ENCODE peak calls at places on chromosomes 11 and 22, in ten cellular contexts. W is RWPE1; X is epithelial cell of proximal tubule; H is right cardiac atrium; M is hippocampal formation; N is bronchial epithelial cell; G is activated CD4-positive, alpha-beta T cell treated with anti-CD3 and anti-CD28 coated beads for 48 hours; K is HTR-8/SVneo; Q is stromal cell of bone marrow; O is SK-MEL-5. C is an unnamed sample.

GRCh38 chr11:10091314-10092045 is 202.5 kb downstream of the SBF2 start:
- DNase-seq in K (no peak), M (no peak), W (no peak), Q (no peak), G (no peak), X (no peak), O (no peak), N (no peak), H (no peak), C (no peak)

GRCh38 chr22:46202897-46203589 is 47.0 kb downstream of the CDPF1 start:
- DNase-seq in N (no peak), G (no peak), H (no peak), W (no peak), M (no peak), X (no peak), O (no peak), Q (no peak), K (no peak), C (no peak)

GRCh38 chr22:45587638-45588481 is 83.8 kb upstream of the ATXN10 start:
- DNase-seq in G (no peak), Q (no peak), M (no peak), N (peak), W (peak), H (peak), K (peak), O (no peak), X (no peak), C (no peak)

GRCh38 chr22:45131749-45132148 is 32.0 kb upstream of the NUP50 start:
- DNase-seq in N (no peak), X (no peak), W (no peak), Q (no peak), G (no peak), M (no peak), H (peak), K (no peak), O (no peak), C (no peak)

GRCh38 chr11:898160-898517 is 12.5 kb downstream of the CHID1 start:
- DNase-seq in N (no peak), X (no peak), O (peak), G (no peak), W (peak), M (no peak), K (peak), H (no peak), Q (no peak), C (no peak)

GRCh38 chr11:8075119-8075726 is 5.8 kb upstream of the TUB start:
- DNase-seq in H (no peak), W (no peak), Q (no peak), X (no peak), N (peak), G (no peak), K (no peak), O (no peak), M (no peak), C (no peak)

GRCh38 chr22:33163815-33164214 is 105.6 kb upstream of the SYN3 start:
- DNase-seq in H (no peak), W (no peak), O (no peak), M (no peak), N (no peak), Q (no peak), K (no peak), G (no peak), X (no peak), C (no peak)

GRCh38 chr11:70014291-70014690 is 63.8 kb upstream of the ANO1 start:
- DNase-seq in N (no peak), O (no peak), M (no peak), Q (no peak), W (no peak), X (no peak), G (no peak), K (no peak), H (no peak), C (no peak)

GRCh38 chr11:87300640-87301381 is 263.1 kb downstream of the TMEM135 start:
- DNase-seq in O (no peak), M (no peak), W (no peak), H (no peak), N (peak), X (no peak), Q (no peak), G (no peak), K (no peak), C (no peak)

GRCh38 chr11:47980093-47980906 is at the start of gene PTPRJ:
- DNase-seq in H (peak), W (peak), N (no peak), K (peak), G (peak), Q (no peak), X (no peak), M (peak), O (peak), C (no peak)

GRCh38 chr11:2437516-2437915 is 6.8 kb downstream of the TRPM5 start:
- DNase-seq in Q (no peak), G (no peak), K (no peak), X (no peak), M (no peak), N (no peak), W (no peak), H (no peak), O (no peak), C (no peak)

GRCh38 chr22:25131198-25131887 is 68.3 kb upstream of the CRYBB3 start:
- DNase-seq in O (peak), W (no peak), H (no peak), K (no peak), Q (no peak), N (no peak), X (no peak), G (no peak), M (no peak), C (no peak)

GRCh38 chr11:16252373-16252772 is 104.0 kb downstream of the SOX6 start:
- DNase-seq in H (no peak), O (peak), M (no peak), K (no peak), X (peak), N (peak), Q (no peak), W (peak), G (no peak), C (peak)

GRCh38 chr11:75262961-75263852 is 22.6 kb downstream of the TPBGL start:
- DNase-seq in W (no peak), H (peak), N (no peak), G (no peak), K (no peak), M (no peak), O (no peak), Q (no peak), X (no peak), C (no peak)

GRCh38 chr11:17164361-17165246 is 43.2 kb downstream of the PIK3C2A start:
- DNase-seq in O (no peak), G (no peak), W (peak), N (peak), K (peak), Q (peak), M (no peak), H (no peak), X (no peak), C (no peak)

GRCh38 chr22:43263645-43264514 is 76.9 kb upstream of the TTLL12 start:
- DNase-seq in H (peak), G (peak), O (no peak), M (no peak), N (peak), Q (no peak), W (peak), K (peak), X (no peak), C (peak)

GRCh38 chr22:27748355-27749168 is 53.0 kb downstream of the MN1 start:
- DNase-seq in N (peak), W (peak), M (no peak), X (no peak), H (no peak), O (no peak), Q (peak), K (no peak), G (no peak), C (no peak)

GRCh38 chr22:19641983-19642451 is 72.3 kb upstream of the SEPTIN5 start:
- DNase-seq in H (no peak), K (no peak), X (no peak), M (no peak), Q (no peak), N (no peak), W (no peak), G (no peak), O (no peak), C (no peak)

GRCh38 chr11:75236062-75236461 is 4.5 kb upstream of the TPBGL start:
- DNase-seq in M (no peak), N (no peak), K (no peak), X (no peak), Q (no peak), O (no peak), W (no peak), H (no peak), G (no peak), C (no peak)

GRCh38 chr22:26672060-26672471 is 14.7 kb downstream of the MIAT start:
- DNase-seq in N (no peak), H (peak), M (no peak), G (peak), W (no peak), X (no peak), O (no peak), Q (no peak), K (no peak), C (no peak)

GRCh38 chr11:102932678-102933077 is 22.9 kb downstream of the MMP13 start:
- DNase-seq in H (no peak), N (no peak), X (no peak), G (no peak), O (no peak), W (no peak), K (no peak), Q (no peak), M (no peak), C (no peak)

GRCh38 chr11:76781046-76781801 is 1.9 kb upstream of the TSKU start:
- DNase-seq in G (no peak), K (no peak), O (no peak), X (no peak), M (no peak), N (no peak), Q (no peak), W (no peak), H (no peak), C (no peak)

GRCh38 chr11:78715639-78716311 is 141.1 kb upstream of the NARS2 start:
- DNase-seq in N (peak), W (peak), G (peak), K (peak), M (peak), H (no peak), O (peak), Q (no peak), X (peak), C (peak)

GRCh38 chr11:45459501-45459900 is 173.4 kb upstream of the SYT13 start:
- DNase-seq in X (no peak), K (no peak), O (no peak), M (no peak), W (no peak), G (no peak), Q (no peak), N (no peak), H (no peak), C (no peak)

GRCh38 chr11:46356911-46357482 is 9.7 kb downstream of the DGKZ start:
- DNase-seq in N (peak), O (no peak), K (no peak), M (no peak), Q (no peak), G (no peak), H (peak), W (peak), X (no peak), C (no peak)

GRCh38 chr11:88315981-88316441 is 21.5 kb downstream of the CTSC start:
- DNase-seq in W (no peak), K (no peak), G (no peak), N (peak), M (no peak), Q (no peak), O (no peak), H (no peak), X (peak), C (no peak)

GRCh38 chr11:46338988-46339666 is 8.1 kb upstream of the DGKZ start:
- DNase-seq in M (no peak), X (no peak), G (no peak), W (no peak), K (no peak), Q (no peak), O (peak), H (peak), N (no peak), C (no peak)

GRCh38 chr11:82403640-82404305 is 329.9 kb downstream of the FAM181B start:
- DNase-seq in N (no peak), Q (no peak), M (no peak), O (no peak), H (peak), G (no peak), K (no peak), X (no peak), W (no peak), C (no peak)

GRCh38 chr22:37260939-37261338 is 16.9 kb upstream of the RAC2 start:
- DNase-seq in X (no peak), K (peak), N (no peak), W (peak), O (peak), M (no peak), H (peak), G (peak), Q (peak), C (peak)

GRCh38 chr11:118625976-118626375 is 18.6 kb downstream of the PHLDB1 start:
- DNase-seq in Q (no peak), M (no peak), O (no peak), H (peak), X (no peak), W (no peak), G (no peak), N (no peak), K (no peak), C (no peak)

GRCh38 chr11:66847461-66848232 is 4.4 kb downstream of the RCE1 start:
- DNase-seq in Q (no peak), G (peak), H (no peak), X (no peak), K (no peak), M (no peak), W (no peak), O (no peak), N (no peak), C (no peak)

GRCh38 chr11:34050967-34051348 is 573 bp upstream of the CAPRIN1 start:
- DNase-seq in M (peak), Q (no peak), K (peak), H (no peak), N (no peak), O (no peak), G (no peak), W (no peak), X (no peak), C (peak)

GRCh38 chr11:2214527-2215229 is 43.1 kb upstream of the TH start:
- DNase-seq in X (no peak), K (no peak), Q (no peak), G (no peak), N (no peak), O (no peak), M (no peak), H (no peak), W (no peak), C (no peak)

GRCh38 chr11:66868726-66869291 is 11.9 kb downstream of the LRFN4 start:
- DNase-seq in H (peak), G (peak), X (no peak), K (no peak), M (no peak), Q (no peak), W (peak), N (peak), O (peak), C (peak)

GRCh38 chr11:77111277-77111676 is 8.6 kb downstream of the OMP start:
- DNase-seq in M (no peak), X (no peak), G (no peak), H (no peak), K (no peak), N (no peak), W (no peak), Q (no peak), O (no peak), C (no peak)